ENCODE peak calls at places on chromosomes 6 and 20, in five cellular contexts. K is PC-3, M is psoas muscle, P is cardiac fibroblast, D is AG04450. R is an unnamed sample.
A peak's percentile ranks its signal among the peaks of the same experiment; 100 is the strongest.

GRCh38 chr6:43491750-43492661 is 14.6 kb downstream of the TJAP1 start:
- DNase-seq in P (peak; percentile 77), D (peak; percentile 47), K (no peak), M (peak; percentile 92), R (no peak)

GRCh38 chr6:81487489-81487888 is 265.0 kb downstream of the TENT5A start:
- DNase-seq in K (no peak), D (no peak), M (no peak), P (peak; percentile 68), R (no peak)

GRCh38 chr6:66992660-66993059 is 1285.6 kb upstream of the EYS start:
- DNase-seq in D (no peak), M (no peak), K (no peak), P (no peak), R (no peak)

GRCh38 chr20:7269452-7269851 is 502.0 kb downstream of the BMP2 start:
- DNase-seq in M (no peak), P (no peak), D (no peak), K (peak; percentile 59), R (no peak)

GRCh38 chr20:57662313-57663240 is 42.4 kb upstream of the ZBP1 start:
- DNase-seq in K (no peak), P (no peak), M (no peak), D (no peak), R (no peak)

GRCh38 chr6:130796313-130796905 is 30.8 kb upstream of the SMLR1 start:
- DNase-seq in D (no peak), M (no peak), K (peak; percentile 69), P (peak; percentile 86), R (no peak)

GRCh38 chr20:53581444-53582311 is 12.0 kb downstream of the ZNF217 start:
- DNase-seq in D (no peak), K (peak; percentile 57), M (no peak), P (no peak), R (no peak)

GRCh38 chr20:61589055-61589385 is 337.0 kb downstream of the CDH4 start:
- DNase-seq in K (peak; percentile 10), M (no peak), P (peak; percentile 66), D (peak; percentile 46), R (peak; percentile 59)

GRCh38 chr6:170235726-170236125 is 55.2 kb downstream of the DLL1 start:
- DNase-seq in D (no peak), M (no peak), K (no peak), P (no peak), R (no peak)

GRCh38 chr6:11164717-11165646 is 53.5 kb upstream of the ERVFRD-1 start:
- DNase-seq in M (no peak), D (no peak), K (no peak), P (no peak), R (no peak)

GRCh38 chr20:33914871-33915270 is 78.8 kb upstream of the RALY start:
- DNase-seq in D (peak; percentile 63), K (peak; percentile 84), M (no peak), P (peak; percentile 92), R (no peak)

GRCh38 chr6:156778615-156779205 is 1.5 kb downstream of the ARID1B start:
- DNase-seq in D (no peak), K (peak; percentile 16), M (peak; percentile 42), P (peak; percentile 47), R (no peak)

GRCh38 chr20:44489931-44490330 is 14.3 kb downstream of the TTPAL start:
- DNase-seq in M (no peak), K (no peak), P (no peak), D (no peak), R (no peak)

GRCh38 chr6:36676142-36677058 is 2.1 kb upstream of the CDKN1A start:
- DNase-seq in D (no peak), M (no peak), P (no peak), K (no peak), R (no peak)

GRCh38 chr6:114194362-114195343 is 148.2 kb downstream of the HS3ST5 start:
- DNase-seq in M (peak; percentile 16), P (peak; percentile 2), K (no peak), D (no peak), R (no peak)

GRCh38 chr6:1494671-1495070 is 105.3 kb downstream of the FOXF2 start:
- DNase-seq in P (no peak), M (no peak), D (no peak), K (no peak), R (no peak)

GRCh38 chr20:35885212-35885611 is 69.1 kb downstream of the SCAND1 start:
- DNase-seq in D (no peak), P (no peak), K (no peak), M (no peak), R (no peak)

GRCh38 chr20:62603021-62603906 is 39.0 kb upstream of the SLCO4A1 start:
- DNase-seq in K (peak; percentile 98), M (peak; percentile 70), P (no peak), D (no peak), R (no peak)

GRCh38 chr20:44081476-44081875 is 105.5 kb downstream of the JPH2 start:
- DNase-seq in P (no peak), M (no peak), D (no peak), K (no peak), R (no peak)

GRCh38 chr6:74606488-74607135 is 599.2 kb downstream of the COL12A1 start:
- DNase-seq in K (peak; percentile 79), M (no peak), D (peak; percentile 77), P (peak; percentile 98), R (peak; percentile 91)

GRCh38 chr6:80607814-80608391 is 501.4 kb downstream of the BCKDHB start:
- DNase-seq in K (peak; percentile 65), M (no peak), D (peak; percentile 68), P (peak; percentile 93), R (peak; percentile 90)

DNA sequence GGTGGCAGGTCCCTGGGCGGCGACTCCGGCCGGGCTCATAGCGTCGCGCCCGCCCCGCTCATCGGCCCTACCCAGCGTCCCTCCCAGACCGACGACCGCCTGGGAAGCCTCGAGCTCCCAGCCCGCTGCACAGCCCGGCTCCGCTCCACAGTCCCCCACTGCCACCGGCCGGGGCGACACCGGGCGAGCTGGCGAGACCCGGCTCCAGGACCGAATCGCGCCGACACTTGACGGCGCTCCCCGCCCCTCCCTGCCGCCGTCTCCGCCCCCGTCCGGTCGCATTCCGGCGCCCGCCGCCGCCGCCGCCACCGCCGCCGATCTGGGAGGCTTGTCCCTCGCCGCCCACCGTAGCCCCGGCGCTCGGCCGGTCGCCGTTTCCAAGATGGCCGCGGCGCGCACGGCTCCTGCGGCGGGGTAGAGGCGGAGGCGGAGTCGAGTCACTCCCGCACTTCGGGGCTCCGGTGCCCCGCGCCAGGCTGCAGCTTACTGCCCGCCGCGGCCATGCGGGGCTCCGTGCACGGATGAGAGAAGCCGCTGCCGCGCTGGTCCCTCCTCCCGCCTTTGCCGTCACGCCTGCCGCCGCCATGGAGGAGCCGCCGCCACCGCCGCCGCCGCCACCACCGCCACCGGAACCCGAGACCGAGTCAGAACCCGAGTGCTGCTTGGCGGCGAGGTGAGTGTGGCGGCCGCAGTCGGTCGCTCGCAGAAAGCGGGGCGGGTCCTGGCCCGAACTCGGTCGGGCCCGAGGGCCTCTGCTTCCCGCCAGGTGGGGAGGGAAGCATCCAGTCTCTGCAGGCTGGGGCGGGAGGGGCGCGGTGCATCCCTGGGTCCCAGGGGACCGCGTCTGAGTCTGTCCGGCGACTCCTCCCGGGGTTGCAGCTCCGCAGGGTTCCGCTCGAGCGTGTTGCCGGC is at the start of gene MAP3K4:
- DNase-seq in D (no peak), M (peak; percentile 88), P (peak; percentile 83), K (peak; percentile 62), R (no peak)
- TF ChIP-seq CTCF in D (no peak), M (no peak), P (no peak), K (no peak), R (no peak)

GRCh38 chr6:27896398-27896796 is 15.8 kb downstream of the OR2B2 start:
- DNase-seq in K (no peak), P (no peak), M (no peak), D (no peak), R (no peak)
- H3K4me3 ChIP-seq in K (peak overlapping the region; percentile 83), P (no peak overlapping the region), M (no peak overlapping the region), D (no peak overlapping the region), R (no peak overlapping the region)

GRCh38 chr20:49846206-49846807 is 33.7 kb downstream of the SLC9A8 start:
- DNase-seq in D (no peak), P (peak; percentile 73), M (no peak), K (peak; percentile 85), R (no peak)
- TF ChIP-seq CTCF in D (peak; percentile 65), P (peak; percentile 49), M (peak; percentile 62), K (peak; percentile 85), R (peak; percentile 30)

DNA sequence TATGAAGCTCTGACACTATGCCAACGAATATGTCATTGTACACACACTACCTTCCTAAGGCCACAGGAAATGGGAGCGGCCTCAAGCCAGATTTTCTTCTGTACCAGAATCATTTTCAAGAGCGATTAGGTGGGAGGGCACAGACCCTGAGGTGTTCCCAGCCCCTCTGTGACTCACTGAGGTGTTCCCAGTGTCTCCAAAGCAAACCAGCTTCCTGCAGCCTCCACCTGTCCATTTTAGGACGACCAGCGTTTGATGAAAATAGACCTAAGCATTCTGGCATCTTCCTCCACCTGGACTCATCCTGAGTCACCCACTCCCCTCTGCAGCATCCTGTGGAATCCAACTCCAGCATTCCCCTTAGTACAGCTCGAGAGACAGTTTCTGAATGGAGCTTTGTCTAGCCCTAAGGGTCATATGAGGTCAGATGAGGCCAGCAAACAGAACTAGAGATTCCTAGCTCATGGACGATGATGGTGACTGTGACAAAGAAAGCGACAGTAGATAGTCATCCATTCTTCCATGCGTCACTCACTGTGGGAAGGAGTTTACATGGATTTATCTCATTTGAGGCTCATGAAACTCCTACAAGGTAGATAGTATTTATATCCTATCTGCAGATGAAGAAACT is 203.4 kb downstream of the PTPRT start:
- DNase-seq in D (no peak), K (peak; percentile 7), M (no peak), P (no peak), R (no peak)
- H3K4me3 ChIP-seq in D (no peak overlapping the region), K (no peak overlapping the region), M (no peak overlapping the region), P (no peak overlapping the region), R (no peak overlapping the region)

GRCh38 chr6:100446922-100447899 is 17.5 kb downstream of the SIM1 start:
- DNase-seq in D (no peak), M (no peak), K (no peak), P (peak; percentile 27), R (no peak)

GRCh38 chr6:100446115-100446921 is 18.4 kb downstream of the SIM1 start:
- DNase-seq in M (no peak), D (no peak), K (no peak), P (no peak), R (no peak)

GRCh38 chr6:100447900-100448700 is 16.6 kb downstream of the SIM1 start:
- DNase-seq in D (no peak), M (no peak), P (no peak), K (no peak), R (no peak)

GRCh38 chr6:100449239-100449691 is 15.5 kb downstream of the SIM1 start:
- DNase-seq in K (no peak), P (no peak), M (no peak), D (no peak), R (no peak)

DNA sequence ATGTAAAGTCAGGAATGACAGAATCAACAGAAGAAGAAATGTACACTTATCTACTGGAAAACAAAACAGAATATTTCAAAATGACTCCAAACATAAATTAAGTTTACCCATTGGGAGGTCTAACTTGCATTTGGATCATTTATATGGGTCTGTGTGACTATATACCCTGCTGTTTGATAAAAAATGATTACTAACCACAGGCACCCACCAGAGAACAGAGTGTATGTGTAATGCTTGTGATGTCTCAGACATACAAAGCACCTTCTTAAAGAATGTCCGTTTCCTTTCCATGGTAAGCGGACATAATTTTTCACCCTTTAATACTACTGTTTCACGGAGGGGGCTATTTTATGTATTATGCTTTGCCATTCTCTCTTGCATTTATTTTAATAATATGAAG is 19.2 kb downstream of the SIM1 start:
- DNase-seq in D (no peak), K (no peak), M (no peak), P (no peak), R (no peak)
- TF ChIP-seq CTCF in D (no peak), K (no peak), M (no peak), P (no peak), R (no peak)

GRCh38 chr20:58981564-58982364 is 708 bp downstream of the NELFCD start:
- DNase-seq in M (no peak), P (peak; percentile 33), D (no peak), K (peak; percentile 36), R (no peak)
- H3K4me3 ChIP-seq in M (peak overlapping the region; percentile 70), P (peak overlapping the region; percentile 71), D (peak overlapping the region; percentile 84), K (peak overlapping the region; percentile 76), R (peak overlapping the region; percentile 74)

R was measured in AG04449.